ENCODE peak calls at places on chromosome 18, in five cellular contexts. L is transverse colon, U is AG04450, A is SJSA1, N is suprapubic skin. J is an unnamed sample.

GRCh38 chr18:36311026-36311570 is 13.6 kb downstream of the FHOD3 start:
- DNase-seq in L (no peak), U (no peak), A (no peak), N (no peak), J (no peak)

GRCh38 chr18:70044626-70045025 is 97.0 kb upstream of the CD226 start:
- DNase-seq in L (no peak), U (peak), A (peak), N (no peak), J (peak)

GRCh38 chr18:56901919-56902318 is 245.0 kb upstream of the BOD1L2 start:
- DNase-seq in L (no peak), U (no peak), A (no peak), N (no peak), J (no peak)

GRCh38 chr18:27235218-27235870 is 50.2 kb upstream of the CHST9 start:
- DNase-seq in L (no peak), U (no peak), A (no peak), N (no peak), J (no peak)

GRCh38 chr18:36067118-36067957 is at the start of gene RPRD1A:
- DNase-seq in L (peak), U (peak), A (peak), N (peak), J (peak)

GRCh38 chr18:3810271-3810670 is 360.3 kb downstream of the TGIF1 start:
- DNase-seq in L (no peak), U (no peak), A (no peak), N (no peak), J (no peak)

GRCh38 chr18:61612517-61612916 is 279.3 kb downstream of the CDH20 start:
- DNase-seq in L (no peak), U (no peak), A (peak), N (no peak), J (no peak)

GRCh38 chr18:41265047-41265446 is 690.0 kb upstream of the PIK3C3 start:
- DNase-seq in L (no peak), U (peak), A (peak), N (no peak), J (peak)

GRCh38 chr18:59564516-59564915 is 132.7 kb downstream of the CCBE1 start:
- DNase-seq in L (no peak), U (no peak), A (no peak), N (no peak), J (no peak)

GRCh38 chr18:55250729-55251128 is 291.5 kb upstream of the CCDC68 start:
- DNase-seq in L (no peak), U (no peak), A (peak), N (no peak), J (peak)

GRCh38 chr18:11587846-11588245 is 21.6 kb upstream of the SLC35G4 start:
- DNase-seq in L (no peak), U (no peak), A (no peak), N (no peak), J (no peak)

GRCh38 chr18:13558132-13558531 is 168.2 kb downstream of the FAM210A start:
- DNase-seq in L (no peak), U (no peak), A (peak), N (no peak), J (no peak)

GRCh38 chr18:35991696-35992095 is 19.2 kb downstream of the RMP24 start:
- DNase-seq in L (no peak), U (no peak), A (no peak), N (no peak), J (no peak)

GRCh38 chr18:12517142-12517541 is 109.4 kb downstream of the PRELID3A start:
- DNase-seq in L (no peak), U (no peak), A (no peak), N (no peak), J (no peak)

GRCh38 chr18:49537232-49537876 is 24.5 kb upstream of the LIPG start:
- DNase-seq in L (no peak), U (no peak), A (no peak), N (no peak), J (no peak)

GRCh38 chr18:76405761-76406356 is 89.2 kb downstream of the ZNF516 start:
- DNase-seq in L (peak), U (no peak), A (peak), N (no peak), J (no peak)

GRCh38 chr18:23331091-23331920 is 121.8 kb upstream of the RIOK3 start:
- DNase-seq in L (no peak), U (no peak), A (no peak), N (no peak), J (peak)

GRCh38 chr18:65352183-65352582 is 398.6 kb upstream of the CDH7 start:
- DNase-seq in L (no peak), U (no peak), A (no peak), N (no peak), J (no peak)

GRCh38 chr18:44716697-44717163 is 36.0 kb downstream of the SETBP1 start:
- DNase-seq in L (no peak), U (no peak), A (no peak), N (no peak), J (peak)

GRCh38 chr18:21341141-21341540 is 99.1 kb downstream of the GREB1L start:
- DNase-seq in L (no peak), U (no peak), A (no peak), N (no peak), J (no peak)

GRCh38 chr18:24112874-24113615 is 25.8 kb upstream of the CABYR start:
- DNase-seq in L (no peak), U (no peak), A (no peak), N (no peak), J (peak)

GRCh38 chr18:25016181-25016580 is 335.8 kb downstream of the ZNF521 start:
- DNase-seq in L (no peak), U (no peak), A (no peak), N (no peak), J (no peak)

GRCh38 chr18:56651771-56652092 is 573 bp downstream of the WDR7 start:
- DNase-seq in L (no peak), U (no peak), A (no peak), N (no peak), J (no peak)

GRCh38 chr18:8142131-8142711 is 467.0 kb upstream of the RAB12 start:
- DNase-seq in L (no peak), U (no peak), A (no peak), N (no peak), J (no peak)

GRCh38 chr18:37987901-37988300 is 422.3 kb upstream of the CELF4 start:
- DNase-seq in L (no peak), U (no peak), A (no peak), N (no peak), J (no peak)

GRCh38 chr18:25038261-25038660 is 313.7 kb downstream of the ZNF521 start:
- DNase-seq in L (no peak), U (no peak), A (no peak), N (no peak), J (no peak)

GRCh38 chr18:11845653-11846052 is 5.6 kb upstream of the CHMP1B start:
- DNase-seq in L (no peak), U (no peak), A (no peak), N (no peak), J (no peak)

GRCh38 chr18:3472681-3473544 is 22.9 kb downstream of the TGIF1 start:
- DNase-seq in L (no peak), U (no peak), A (no peak), N (no peak), J (no peak)

GRCh38 chr18:49668583-49669290 is 106.9 kb downstream of the LIPG start:
- DNase-seq in L (peak), U (no peak), A (no peak), N (no peak), J (no peak)

GRCh38 chr18:32381761-32382160 is 88.9 kb downstream of the GAREM1 start:
- DNase-seq in L (no peak), U (no peak), A (no peak), N (no peak), J (no peak)
- H3K27ac ChIP-seq in L (no peak), U (no peak), A (no peak), N (peak), J (peak)

DNA sequence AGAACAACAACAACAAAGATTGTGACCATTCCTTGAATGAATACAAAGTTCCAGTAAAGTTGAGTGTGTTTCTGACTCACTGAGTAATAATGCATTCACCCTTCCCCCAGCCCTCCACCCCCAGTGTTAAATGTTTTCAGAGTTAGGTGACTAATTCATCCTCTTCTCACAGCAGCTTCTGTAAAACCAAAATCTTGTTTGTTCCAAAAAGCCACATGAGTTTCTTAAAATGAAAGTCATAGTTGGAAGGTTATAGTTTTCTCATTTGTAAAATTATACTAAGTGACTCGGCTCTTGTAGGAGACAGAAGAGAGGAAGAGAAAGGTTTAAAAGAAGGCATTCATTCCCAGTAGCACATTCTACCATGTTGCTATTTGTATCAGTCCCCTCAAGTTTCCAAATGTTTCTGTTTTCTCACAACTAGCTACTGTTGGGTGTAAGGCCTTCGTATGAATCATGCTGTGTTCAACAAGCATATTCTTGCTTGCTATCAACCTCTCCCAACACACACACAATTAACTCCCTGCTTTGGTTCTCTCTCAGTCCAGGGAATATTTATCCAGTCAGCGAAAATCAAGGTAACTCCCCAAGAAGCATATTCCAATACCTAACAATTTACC is 75.3 kb downstream of the MBD2 start:
- DNase-seq in L (no peak), U (peak), A (peak), N (no peak), J (peak)
- H3K27ac ChIP-seq in L (peak), U (peak), A (peak), N (peak), J (peak)

GRCh38 chr18:48319796-48320638 is 89.2 kb downstream of the ZBTB7C start:
- DNase-seq in L (peak), U (no peak), A (peak), N (no peak), J (no peak)
- H3K27ac ChIP-seq in L (no peak), U (no peak), A (peak), N (no peak), J (no peak)

GRCh38 chr18:58315739-58316215 is 271.8 kb downstream of the NEDD4L start:
- DNase-seq in L (peak), U (no peak), A (peak), N (no peak), J (no peak)
- H3K27ac ChIP-seq in L (peak), U (peak), A (peak), N (peak), J (peak)

GRCh38 chr18:9609190-9609589 is 5.2 kb downstream of the PPP4R1 start:
- DNase-seq in L (no peak), U (no peak), A (no peak), N (no peak), J (no peak)
- H3K27ac ChIP-seq in L (peak), U (no peak), A (no peak), N (no peak), J (peak)

GRCh38 chr18:63447066-63447465 is 24.8 kb upstream of the VPS4B start:
- DNase-seq in L (no peak), U (no peak), A (no peak), N (no peak), J (no peak)

GRCh38 chr18:63446266-63446665 is 24.0 kb upstream of the VPS4B start:
- DNase-seq in L (no peak), U (no peak), A (no peak), N (no peak), J (no peak)

GRCh38 chr18:63444567-63444966 is 22.3 kb upstream of the VPS4B start:
- DNase-seq in L (no peak), U (no peak), A (no peak), N (no peak), J (peak)

GRCh38 chr18:63443820-63444219 is 21.5 kb upstream of the VPS4B start:
- DNase-seq in L (no peak), U (no peak), A (no peak), N (no peak), J (peak)

DNA sequence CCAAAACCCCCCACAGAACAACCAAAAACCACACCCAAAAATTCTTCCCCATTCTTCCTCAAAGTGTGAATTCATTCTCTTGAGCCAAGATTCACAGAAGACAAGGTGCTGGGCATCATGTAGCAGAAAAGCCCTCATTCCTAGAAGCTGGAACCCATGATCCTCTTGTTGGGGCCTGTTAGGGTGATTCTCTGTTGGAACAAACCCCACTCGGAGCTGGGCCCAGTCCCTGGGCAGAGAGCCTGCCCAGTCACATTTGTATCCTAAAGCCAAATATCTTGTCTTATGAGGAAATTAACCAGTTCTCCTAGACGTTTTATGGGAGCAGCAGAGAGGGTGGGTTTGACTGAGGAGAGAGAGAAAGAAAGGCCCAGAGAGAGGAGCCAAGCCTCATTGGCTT is 22.8 kb upstream of the VPS4B start:
- DNase-seq in L (no peak), U (no peak), A (no peak), N (no peak), J (peak)
- H3K27ac ChIP-seq in L (peak), U (no peak), A (no peak), N (peak), J (peak)

GRCh38 chr18:813405-814071 is 1.5 kb upstream of the YES1 start:
- DNase-seq in L (no peak), U (no peak), A (no peak), N (no peak), J (no peak)
- H3K27ac ChIP-seq in L (peak), U (no peak), A (no peak), N (peak), J (peak)

GRCh38 chr18:67406678-67407077 is 109.8 kb downstream of the DSEL start:
- DNase-seq in L (no peak), U (no peak), A (no peak), N (no peak), J (no peak)

GRCh38 chr18:67410075-67410474 is 106.4 kb downstream of the DSEL start:
- DNase-seq in L (no peak), U (no peak), A (no peak), N (no peak), J (no peak)

GRCh38 chr18:67408240-67408639 is 108.3 kb downstream of the DSEL start:
- DNase-seq in L (no peak), U (no peak), A (no peak), N (no peak), J (no peak)

GRCh38 chr18:67410671-67411070 is 105.8 kb downstream of the DSEL start:
- DNase-seq in L (no peak), U (no peak), A (no peak), N (no peak), J (no peak)
- H3K27ac ChIP-seq in L (no peak), U (no peak), A (no peak), N (no peak), J (no peak)

DNA sequence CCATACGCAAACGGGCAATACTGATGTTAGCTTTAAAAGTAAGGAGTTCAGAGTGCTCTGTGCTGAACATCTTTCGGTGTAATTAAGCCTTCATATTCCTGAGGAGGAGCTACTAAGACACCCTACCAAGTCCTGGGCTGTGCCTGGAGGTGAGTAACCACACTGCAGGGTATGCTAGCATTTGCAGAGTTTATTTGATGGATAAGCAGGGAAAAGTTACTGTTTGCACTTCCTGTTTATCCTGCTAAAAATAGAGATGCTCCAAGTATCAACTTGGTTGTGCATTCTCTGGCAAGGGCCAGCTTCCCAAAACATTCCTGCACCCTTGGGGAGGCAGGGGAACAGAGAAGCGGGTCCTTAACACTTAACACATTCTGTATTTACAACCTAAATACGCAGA is 49.8 kb downstream of the PARD6G start:
- DNase-seq in L (no peak), U (no peak), A (peak), N (no peak), J (no peak)
- H3K27ac ChIP-seq in L (no peak), U (no peak), A (peak), N (peak), J (no peak)